ENCODE peak calls at places on chromosome 19, in ten cellular contexts. One of them, this sample, is unnamed. For H3K4me1, the result is how much of the 10 kb centered on the place peaks cover.

GRCh38 chr19:31110331-31110730 is 238.9 kb downstream of the TSHZ3 start:
- DNase-seq in tibial nerve: no peak
- DNase-seq in A549: no peak
- DNase-seq in tibial artery: peak
- DNase-seq in suprapubic skin: no peak
- DNase-seq in fibroblast of lung: peak
- DNase-seq in body of pancreas: no peak
- DNase-seq in naive thymus-derived CD4-positive, alpha-beta T cell: no peak
- DNase-seq in vagina: no peak
- DNase-seq in neural progenitor cell: peak
- DNase-seq in this sample: peak

GRCh38 chr19:57706346-57706745 is 2.7 kb downstream of the ZNF154 start:
- DNase-seq in tibial nerve: no peak
- DNase-seq in A549: no peak
- DNase-seq in tibial artery: no peak
- DNase-seq in suprapubic skin: no peak
- DNase-seq in fibroblast of lung: no peak
- DNase-seq in body of pancreas: no peak
- DNase-seq in naive thymus-derived CD4-positive, alpha-beta T cell: no peak
- DNase-seq in vagina: no peak
- DNase-seq in neural progenitor cell: no peak
- DNase-seq in this sample: no peak

GRCh38 chr19:44848036-44848804 is 2.1 kb downstream of the NECTIN2 start:
- DNase-seq in tibial nerve: no peak
- DNase-seq in A549: no peak
- DNase-seq in tibial artery: peak
- DNase-seq in suprapubic skin: peak
- DNase-seq in fibroblast of lung: peak
- DNase-seq in body of pancreas: peak
- DNase-seq in naive thymus-derived CD4-positive, alpha-beta T cell: no peak
- DNase-seq in vagina: no peak
- DNase-seq in neural progenitor cell: peak
- DNase-seq in this sample: no peak

GRCh38 chr19:35223856-35224505 is 4.6 kb downstream of the FAM187B start:
- DNase-seq in tibial nerve: no peak
- DNase-seq in A549: no peak
- DNase-seq in tibial artery: no peak
- DNase-seq in suprapubic skin: no peak
- DNase-seq in fibroblast of lung: no peak
- DNase-seq in body of pancreas: no peak
- DNase-seq in naive thymus-derived CD4-positive, alpha-beta T cell: no peak
- DNase-seq in vagina: peak
- DNase-seq in neural progenitor cell: no peak
- DNase-seq in this sample: no peak

GRCh38 chr19:14097532-14098151 is 7.1 kb upstream of the SAMD1 start:
- DNase-seq in tibial nerve: no peak
- DNase-seq in A549: no peak
- DNase-seq in tibial artery: no peak
- DNase-seq in suprapubic skin: no peak
- DNase-seq in fibroblast of lung: no peak
- DNase-seq in body of pancreas: no peak
- DNase-seq in naive thymus-derived CD4-positive, alpha-beta T cell: no peak
- DNase-seq in vagina: no peak
- DNase-seq in neural progenitor cell: no peak
- DNase-seq in this sample: no peak

GRCh38 chr19:19533826-19534225 is 4.2 kb upstream of the CILP2 start:
- DNase-seq in tibial nerve: no peak
- DNase-seq in A549: no peak
- DNase-seq in tibial artery: no peak
- DNase-seq in suprapubic skin: peak
- DNase-seq in fibroblast of lung: no peak
- DNase-seq in body of pancreas: no peak
- DNase-seq in naive thymus-derived CD4-positive, alpha-beta T cell: no peak
- DNase-seq in vagina: no peak
- DNase-seq in neural progenitor cell: no peak
- DNase-seq in this sample: no peak

GRCh38 chr19:46218160-46218559 is 11.4 kb upstream of the IGFL1 start:
- DNase-seq in tibial nerve: no peak
- DNase-seq in A549: no peak
- DNase-seq in tibial artery: no peak
- DNase-seq in suprapubic skin: no peak
- DNase-seq in fibroblast of lung: peak
- DNase-seq in body of pancreas: peak
- DNase-seq in naive thymus-derived CD4-positive, alpha-beta T cell: no peak
- DNase-seq in vagina: no peak
- DNase-seq in neural progenitor cell: peak
- DNase-seq in this sample: peak

GRCh38 chr19:49342291-49342721 is 7.1 kb downstream of the CD37 start:
- DNase-seq in tibial nerve: no peak
- DNase-seq in A549: no peak
- DNase-seq in tibial artery: no peak
- DNase-seq in suprapubic skin: no peak
- DNase-seq in fibroblast of lung: no peak
- DNase-seq in body of pancreas: no peak
- DNase-seq in naive thymus-derived CD4-positive, alpha-beta T cell: no peak
- DNase-seq in vagina: no peak
- DNase-seq in neural progenitor cell: no peak
- DNase-seq in this sample: no peak

GRCh38 chr19:46955114-46955812 is 64.4 kb upstream of the NPAS1 start:
- DNase-seq in tibial nerve: no peak
- DNase-seq in A549: no peak
- DNase-seq in tibial artery: no peak
- DNase-seq in suprapubic skin: no peak
- DNase-seq in fibroblast of lung: no peak
- DNase-seq in body of pancreas: no peak
- DNase-seq in naive thymus-derived CD4-positive, alpha-beta T cell: peak
- DNase-seq in vagina: no peak
- DNase-seq in neural progenitor cell: no peak
- DNase-seq in this sample: no peak

GRCh38 chr19:1568320-1569019 is at the start of gene MEX3D:
- DNase-seq in tibial nerve: peak
- DNase-seq in A549: peak
- DNase-seq in tibial artery: peak
- DNase-seq in suprapubic skin: peak
- DNase-seq in fibroblast of lung: peak
- DNase-seq in body of pancreas: peak
- DNase-seq in naive thymus-derived CD4-positive, alpha-beta T cell: peak
- DNase-seq in vagina: no peak
- DNase-seq in neural progenitor cell: peak
- DNase-seq in this sample: peak

GRCh38 chr19:34300380-34300779 is 46.0 kb downstream of the GARRE1 start:
- DNase-seq in tibial nerve: no peak
- DNase-seq in A549: no peak
- DNase-seq in tibial artery: no peak
- DNase-seq in suprapubic skin: no peak
- DNase-seq in fibroblast of lung: no peak
- DNase-seq in body of pancreas: no peak
- DNase-seq in naive thymus-derived CD4-positive, alpha-beta T cell: no peak
- DNase-seq in vagina: no peak
- DNase-seq in neural progenitor cell: no peak
- DNase-seq in this sample: no peak

GRCh38 chr19:34990578-34991192 is 9.4 kb upstream of the GRAMD1A start:
- DNase-seq in tibial nerve: no peak
- DNase-seq in A549: no peak
- DNase-seq in tibial artery: no peak
- DNase-seq in suprapubic skin: no peak
- DNase-seq in fibroblast of lung: no peak
- DNase-seq in body of pancreas: no peak
- DNase-seq in naive thymus-derived CD4-positive, alpha-beta T cell: no peak
- DNase-seq in vagina: no peak
- DNase-seq in neural progenitor cell: no peak
- DNase-seq in this sample: no peak

GRCh38 chr19:48571378-48572162 is 19.6 kb downstream of the SULT2B1 start:
- DNase-seq in tibial nerve: no peak
- DNase-seq in A549: no peak
- DNase-seq in tibial artery: no peak
- DNase-seq in suprapubic skin: no peak
- DNase-seq in fibroblast of lung: no peak
- DNase-seq in body of pancreas: no peak
- DNase-seq in naive thymus-derived CD4-positive, alpha-beta T cell: no peak
- DNase-seq in vagina: no peak
- DNase-seq in neural progenitor cell: no peak
- DNase-seq in this sample: no peak

GRCh38 chr19:35249146-35249847 is 495 bp downstream of the LSR start:
- DNase-seq in tibial nerve: no peak
- DNase-seq in A549: peak
- DNase-seq in tibial artery: no peak
- DNase-seq in suprapubic skin: no peak
- DNase-seq in fibroblast of lung: no peak
- DNase-seq in body of pancreas: peak
- DNase-seq in naive thymus-derived CD4-positive, alpha-beta T cell: no peak
- DNase-seq in vagina: peak
- DNase-seq in neural progenitor cell: peak
- DNase-seq in this sample: no peak

GRCh38 chr19:40687525-40688016 is 2.9 kb downstream of the NUMBL start:
- DNase-seq in tibial nerve: peak
- DNase-seq in A549: no peak
- DNase-seq in tibial artery: peak
- DNase-seq in suprapubic skin: peak
- DNase-seq in fibroblast of lung: peak
- DNase-seq in body of pancreas: peak
- DNase-seq in naive thymus-derived CD4-positive, alpha-beta T cell: no peak
- DNase-seq in vagina: peak
- DNase-seq in neural progenitor cell: no peak
- DNase-seq in this sample: no peak

GRCh38 chr19:39908803-39909202 is 25.6 kb downstream of the FCGBP start:
- DNase-seq in tibial nerve: no peak
- DNase-seq in A549: no peak
- DNase-seq in tibial artery: no peak
- DNase-seq in suprapubic skin: no peak
- DNase-seq in fibroblast of lung: no peak
- DNase-seq in body of pancreas: no peak
- DNase-seq in naive thymus-derived CD4-positive, alpha-beta T cell: no peak
- DNase-seq in vagina: no peak
- DNase-seq in neural progenitor cell: no peak
- DNase-seq in this sample: no peak

GRCh38 chr19:1251233-1251502 is 2.8 kb downstream of the MIDN start:
- DNase-seq in tibial nerve: no peak
- DNase-seq in A549: no peak
- DNase-seq in tibial artery: peak
- DNase-seq in suprapubic skin: no peak
- DNase-seq in fibroblast of lung: peak
- DNase-seq in body of pancreas: peak
- DNase-seq in naive thymus-derived CD4-positive, alpha-beta T cell: no peak
- DNase-seq in vagina: no peak
- DNase-seq in neural progenitor cell: peak
- DNase-seq in this sample: peak

GRCh38 chr19:13917888-13918406 is 11.9 kb downstream of the CC2D1A start:
- DNase-seq in tibial nerve: no peak
- DNase-seq in A549: no peak
- DNase-seq in tibial artery: no peak
- DNase-seq in suprapubic skin: no peak
- DNase-seq in fibroblast of lung: no peak
- DNase-seq in body of pancreas: no peak
- DNase-seq in naive thymus-derived CD4-positive, alpha-beta T cell: no peak
- DNase-seq in vagina: no peak
- DNase-seq in neural progenitor cell: no peak
- DNase-seq in this sample: no peak

GRCh38 chr19:42092350-42092749 is 16.4 kb downstream of the ZNF574 start:
- DNase-seq in tibial nerve: no peak
- DNase-seq in A549: peak
- DNase-seq in tibial artery: no peak
- DNase-seq in suprapubic skin: no peak
- DNase-seq in fibroblast of lung: no peak
- DNase-seq in body of pancreas: peak
- DNase-seq in naive thymus-derived CD4-positive, alpha-beta T cell: peak
- DNase-seq in vagina: no peak
- DNase-seq in neural progenitor cell: no peak
- DNase-seq in this sample: peak
- H3K4me1 ChIP-seq in tibial nerve: under half
- H3K4me1 ChIP-seq in A549: under half
- H3K4me1 ChIP-seq in tibial artery: under half
- H3K4me1 ChIP-seq in suprapubic skin: under half
- H3K4me1 ChIP-seq in fibroblast of lung: under half
- H3K4me1 ChIP-seq in body of pancreas: under half
- H3K4me1 ChIP-seq in naive thymus-derived CD4-positive, alpha-beta T cell: under half
- H3K4me1 ChIP-seq in vagina: under half
- H3K4me1 ChIP-seq in neural progenitor cell: under half
- H3K4me1 ChIP-seq in this sample: under half

DNA sequence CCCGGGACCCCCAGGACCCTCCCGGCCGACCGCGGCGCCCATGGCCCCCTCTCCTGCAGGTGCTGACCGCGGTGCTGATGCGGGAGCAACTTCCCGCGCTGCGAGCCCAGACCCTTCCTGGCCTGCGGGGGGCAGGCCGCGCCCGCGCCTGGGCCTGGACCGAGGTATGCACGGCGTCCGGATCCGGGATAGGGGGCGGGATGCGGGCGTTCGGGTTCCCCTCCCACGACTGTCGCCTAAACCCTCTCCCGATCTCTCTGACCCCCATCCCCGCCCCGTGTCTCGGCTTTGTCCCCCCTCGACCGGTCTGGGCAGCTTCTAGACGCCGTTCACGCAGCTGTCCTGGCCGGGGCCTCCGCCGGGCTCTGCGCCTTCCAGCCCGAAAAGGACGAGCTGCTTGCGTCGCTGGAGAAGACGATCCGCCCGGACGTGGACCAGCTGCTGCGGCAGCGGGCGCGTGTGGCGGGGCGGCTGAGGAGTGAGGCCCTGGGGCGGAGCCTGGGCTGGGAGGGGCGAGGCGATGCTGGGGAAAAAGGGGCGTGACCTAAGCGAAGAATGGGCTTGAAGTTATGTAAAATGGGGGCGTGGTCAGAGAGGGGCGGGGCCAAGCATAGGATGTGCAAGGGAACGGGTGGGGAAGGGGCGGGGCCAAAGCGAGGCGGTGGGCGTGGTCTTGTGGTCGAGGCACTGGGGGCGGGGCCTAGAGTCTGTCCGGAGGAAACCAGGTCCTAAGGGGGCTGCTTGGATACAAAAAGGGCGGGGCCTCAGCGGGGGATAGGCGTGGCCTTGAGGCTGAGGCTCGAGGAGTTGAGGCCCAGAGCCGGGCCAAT is 15.9 kb upstream of the COLGALT1 start:
- DNase-seq in tibial nerve: peak
- DNase-seq in A549: peak
- DNase-seq in tibial artery: peak
- DNase-seq in suprapubic skin: peak
- DNase-seq in fibroblast of lung: peak
- DNase-seq in body of pancreas: peak
- DNase-seq in naive thymus-derived CD4-positive, alpha-beta T cell: peak
- DNase-seq in vagina: no peak
- DNase-seq in neural progenitor cell: peak
- DNase-seq in this sample: peak
- H3K27ac ChIP-seq in tibial nerve: peak
- H3K27ac ChIP-seq in A549: peak
- H3K27ac ChIP-seq in tibial artery: no peak
- H3K27ac ChIP-seq in suprapubic skin: no peak
- H3K27ac ChIP-seq in fibroblast of lung: no peak
- H3K27ac ChIP-seq in body of pancreas: no peak
- H3K27ac ChIP-seq in naive thymus-derived CD4-positive, alpha-beta T cell: peak
- H3K27ac ChIP-seq in vagina: peak
- H3K27ac ChIP-seq in neural progenitor cell: no peak
- H3K27ac ChIP-seq in this sample: peak

GRCh38 chr19:11020982-11021759 is 60.3 kb downstream of the SMARCA4 start:
- DNase-seq in tibial nerve: no peak
- DNase-seq in A549: no peak
- DNase-seq in tibial artery: no peak
- DNase-seq in suprapubic skin: no peak
- DNase-seq in fibroblast of lung: no peak
- DNase-seq in body of pancreas: no peak
- DNase-seq in naive thymus-derived CD4-positive, alpha-beta T cell: no peak
- DNase-seq in vagina: no peak
- DNase-seq in neural progenitor cell: no peak
- DNase-seq in this sample: no peak
- H3K4me1 ChIP-seq in tibial nerve: under half
- H3K4me1 ChIP-seq in A549: under half
- H3K4me1 ChIP-seq in tibial artery: under half
- H3K4me1 ChIP-seq in suprapubic skin: under half
- H3K4me1 ChIP-seq in fibroblast of lung: under half
- H3K4me1 ChIP-seq in body of pancreas: under half
- H3K4me1 ChIP-seq in naive thymus-derived CD4-positive, alpha-beta T cell: under half
- H3K4me1 ChIP-seq in vagina: under half
- H3K4me1 ChIP-seq in neural progenitor cell: under half
- H3K4me1 ChIP-seq in this sample: under half

GRCh38 chr19:4988770-4989251 is 19.9 kb downstream of the KDM4B start:
- DNase-seq in tibial nerve: no peak
- DNase-seq in A549: no peak
- DNase-seq in tibial artery: no peak
- DNase-seq in suprapubic skin: peak
- DNase-seq in fibroblast of lung: peak
- DNase-seq in body of pancreas: no peak
- DNase-seq in naive thymus-derived CD4-positive, alpha-beta T cell: no peak
- DNase-seq in vagina: no peak
- DNase-seq in neural progenitor cell: no peak
- DNase-seq in this sample: peak
- H3K27ac ChIP-seq in tibial nerve: peak
- H3K27ac ChIP-seq in A549: no peak
- H3K27ac ChIP-seq in tibial artery: no peak
- H3K27ac ChIP-seq in suprapubic skin: peak
- H3K27ac ChIP-seq in fibroblast of lung: peak
- H3K27ac ChIP-seq in body of pancreas: no peak
- H3K27ac ChIP-seq in naive thymus-derived CD4-positive, alpha-beta T cell: no peak
- H3K27ac ChIP-seq in vagina: peak
- H3K27ac ChIP-seq in neural progenitor cell: no peak
- H3K27ac ChIP-seq in this sample: no peak

This sample was measured in SJCRH30.